ENCODE peak calls at places on chromosomes 12 and 14, in seven cellular contexts. K is HCT116, A is HepG2, Q is K562, Z is GM12878, X is SK-N-SH, B is H1. W is an unnamed sample.

GRCh38 chr12:4153343-4153892 is 120.1 kb upstream of the CCND2 start:
- DNase-seq in K (no peak), A (no peak), Q (peak), Z (peak), X (no peak), B (no peak), W (no peak)

GRCh38 chr14:96095581-96096476 is 56.7 kb downstream of the C14orf132 start:
- DNase-seq in K (no peak), A (peak), Q (no peak), Z (no peak), X (peak), B (no peak), W (peak)

GRCh38 chr12:82625523-82625922 is 61.2 kb upstream of the TMTC2 start:
- DNase-seq in K (no peak), A (no peak), Q (no peak), Z (no peak), X (no peak), B (no peak), W (no peak)

GRCh38 chr14:99525699-99526080 is 44.5 kb downstream of the CCNK start:
- DNase-seq in K (no peak), A (no peak), Q (no peak), Z (no peak), X (peak), B (no peak), W (no peak)

GRCh38 chr12:106585862-106586534 is 3.2 kb downstream of the RFX4 start:
- DNase-seq in K (no peak), A (no peak), Q (no peak), Z (no peak), X (peak), B (peak), W (no peak)

GRCh38 chr14:88281447-88281846 is 41.6 kb downstream of the KCNK10 start:
- DNase-seq in K (no peak), A (no peak), Q (no peak), Z (no peak), X (no peak), B (no peak), W (no peak)

GRCh38 chr12:97308576-97309198 is 153.9 kb upstream of the RMST start:
- DNase-seq in K (peak), A (peak), Q (peak), Z (peak), X (no peak), B (no peak), W (no peak)

GRCh38 chr12:12267801-12268200 is 957 bp upstream of the LRP6 start:
- DNase-seq in K (no peak), A (no peak), Q (no peak), Z (no peak), X (peak), B (no peak), W (no peak)

GRCh38 chr12:16218934-16219718 is 58.4 kb downstream of the SLC15A5 start:
- DNase-seq in K (no peak), A (peak), Q (no peak), Z (no peak), X (no peak), B (no peak), W (no peak)

GRCh38 chr14:90691627-90692026 is 124.6 kb downstream of the TTC7B start:
- DNase-seq in K (no peak), A (no peak), Q (no peak), Z (no peak), X (no peak), B (no peak), W (no peak)

GRCh38 chr14:101636081-101636560 is 74.8 kb downstream of the DIO3 start:
- DNase-seq in K (no peak), A (no peak), Q (no peak), Z (peak), X (no peak), B (no peak), W (no peak)

GRCh38 chr14:103332143-103332919 is 1.7 kb upstream of the EIF5 start:
- DNase-seq in K (no peak), A (no peak), Q (no peak), Z (no peak), X (no peak), B (no peak), W (no peak)

GRCh38 chr12:109776624-109777023 is 56.6 kb downstream of the TRPV4 start:
- DNase-seq in K (no peak), A (no peak), Q (no peak), Z (no peak), X (no peak), B (no peak), W (no peak)

GRCh38 chr12:9872743-9873142 is 3.6 kb upstream of the CLEC2B start:
- DNase-seq in K (no peak), A (no peak), Q (no peak), Z (no peak), X (no peak), B (no peak), W (peak)

GRCh38 chr12:45591635-45592034 is 137.9 kb upstream of the ARID2 start:
- DNase-seq in K (no peak), A (no peak), Q (no peak), Z (no peak), X (no peak), B (no peak), W (no peak)

GRCh38 chr14:96204151-96205058 is at the start of gene BDKRB2:
- DNase-seq in K (peak), A (peak), Q (peak), Z (no peak), X (peak), B (peak), W (peak)

GRCh38 chr14:104512061-104512460 is 67.5 kb upstream of the C14orf180 start:
- DNase-seq in K (no peak), A (no peak), Q (no peak), Z (no peak), X (no peak), B (peak), W (no peak)

GRCh38 chr12:63792333-63792732 is 12.6 kb downstream of the RXYLT1 start:
- DNase-seq in K (no peak), A (no peak), Q (no peak), Z (no peak), X (no peak), B (no peak), W (no peak)

GRCh38 chr12:40691913-40692616 is at the start of gene CNTN1:
- DNase-seq in K (peak), A (no peak), Q (no peak), Z (no peak), X (peak), B (peak), W (peak)

GRCh38 chr12:112418596-112419268 is at the start of gene PTPN11:
- DNase-seq in K (peak), A (peak), Q (peak), Z (no peak), X (peak), B (peak), W (peak)

GRCh38 chr12:6949063-6949594 is 2.0 kb upstream of the PTPN6 start:
- DNase-seq in K (no peak), A (no peak), Q (no peak), Z (no peak), X (peak), B (no peak), W (no peak)

GRCh38 chr12:13106666-13107065 is 3.2 kb upstream of the GSG1 start:
- DNase-seq in K (no peak), A (no peak), Q (no peak), Z (no peak), X (no peak), B (no peak), W (no peak)

GRCh38 chr12:99436584-99436983 is 211.0 kb upstream of the GARIN6 start:
- DNase-seq in K (no peak), A (no peak), Q (no peak), Z (peak), X (no peak), B (no peak), W (no peak)

GRCh38 chr12:107884769-107885694 is 110.5 kb downstream of the ASCL4 start:
- DNase-seq in K (peak), A (peak), Q (peak), Z (no peak), X (peak), B (peak), W (peak)
- TF ChIP-seq JUND in K (no peak), A (no peak), Q (no peak), Z (no peak), X (no peak), B (no peak), W (no peak)

GRCh38 chr12:21305666-21306065 is 29.1 kb downstream of the SLCO1A2 start:
- DNase-seq in K (no peak), A (no peak), Q (no peak), Z (no peak), X (no peak), B (no peak), W (no peak)
- TF ChIP-seq JUND in K (no peak), A (no peak), Q (no peak), Z (no peak), X (no peak), B (no peak), W (no peak)

DNA sequence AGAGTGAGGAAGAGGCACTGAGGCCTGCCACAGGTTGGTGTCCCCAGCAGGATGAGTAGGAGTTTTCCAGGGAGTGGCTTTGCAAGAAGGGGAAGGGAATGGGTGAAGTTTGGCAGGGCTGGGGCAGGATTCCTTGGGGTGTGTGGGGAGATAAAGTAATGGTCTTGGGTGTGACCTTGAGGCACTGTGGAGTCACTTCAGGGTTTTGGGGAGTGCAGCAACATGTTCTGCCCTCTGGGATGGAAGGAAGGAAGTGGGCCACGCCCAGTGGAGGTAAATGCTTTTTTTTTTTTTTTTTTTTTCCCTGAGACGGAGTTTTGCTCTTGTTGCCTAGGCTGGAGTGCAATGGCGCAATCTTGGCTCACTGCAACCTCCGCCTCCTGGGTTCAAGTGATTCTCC is 108.9 kb downstream of the ADCK1 start:
- DNase-seq in K (no peak), A (no peak), Q (peak), Z (no peak), X (no peak), B (no peak), W (no peak)
- TF ChIP-seq JUND in K (no peak), A (no peak), Q (no peak), Z (no peak), X (no peak), B (no peak), W (no peak)

GRCh38 chr14:23351681-23352505 is 794 bp downstream of the SLC22A17 start:
- DNase-seq in K (no peak), A (no peak), Q (peak), Z (no peak), X (peak), B (peak), W (no peak)
- TF ChIP-seq JUND in K (no peak), A (no peak), Q (no peak), Z (no peak), X (no peak), B (no peak), W (no peak)

DNA sequence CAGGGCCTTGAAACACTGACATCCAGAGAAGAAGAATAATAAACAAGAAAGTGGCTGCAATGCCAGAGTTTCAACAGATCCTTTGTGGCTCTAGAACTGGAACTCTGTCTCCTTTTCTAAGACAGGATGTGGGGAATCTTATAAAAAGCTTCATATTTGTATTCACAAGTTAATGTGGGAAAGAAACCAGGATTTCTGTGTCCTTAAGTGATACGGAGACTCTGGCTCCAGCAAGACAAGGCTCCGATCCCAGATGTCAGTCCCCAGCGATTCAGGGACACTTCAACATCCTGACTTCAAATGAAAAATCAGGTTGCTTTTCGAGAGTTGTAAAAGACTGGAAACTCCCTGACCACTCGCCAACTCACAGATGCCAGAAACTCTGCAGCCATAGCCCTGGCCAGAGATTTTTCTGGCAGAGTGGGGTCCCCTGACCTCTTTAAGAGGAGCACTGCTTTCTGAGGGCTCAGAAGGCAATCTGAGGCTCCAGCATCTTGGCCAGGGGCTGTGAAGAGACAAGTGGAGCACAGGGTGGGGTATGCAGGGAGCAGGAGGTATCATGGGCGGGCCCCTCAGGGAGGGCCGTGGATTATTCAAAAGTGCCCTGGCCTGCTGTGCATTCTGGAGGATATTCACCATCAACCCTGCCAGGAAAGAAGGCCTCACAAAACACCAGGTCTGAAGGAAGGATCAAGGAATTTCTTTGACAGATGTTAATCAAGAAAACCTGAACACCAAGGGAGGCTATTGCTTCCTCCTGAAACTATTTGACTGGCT is 53.3 kb downstream of the TMX1 start:
- DNase-seq in K (no peak), A (no peak), Q (no peak), Z (no peak), X (no peak), B (no peak), W (no peak)
- TF ChIP-seq JUND in K (no peak), A (no peak), Q (no peak), Z (no peak), X (no peak), B (no peak), W (no peak)

W was measured in T47D.